ENCODE peak calls at places on chromosomes 11 and 22, in ten cellular contexts. N, S, E, A, Y, G, P, H, K and I are unnamed samples.

GRCh38 chr11:64173616-64174355 is 7.9 kb upstream of the MACROD1 start:
- DNase-seq in N (no peak), S (no peak), E (no peak), A (no peak), Y (peak; percentile 42), G (no peak), P (no peak), H (peak; percentile 24), K (no peak), I (no peak)

GRCh38 chr22:41271787-41272186 is 14.2 kb downstream of the RANGAP1 start:
- DNase-seq in N (no peak), S (no peak), E (no peak), A (no peak), Y (no peak), G (no peak), P (no peak), H (no peak), K (no peak), I (no peak)

GRCh38 chr22:30607300-30607930 is 441 bp downstream of the TCN2 start:
- DNase-seq in N (no peak), S (no peak), E (no peak), A (no peak), Y (no peak), G (no peak), P (no peak), H (no peak), K (no peak), I (no peak)

GRCh38 chr11:120024046-120024445 is 113.9 kb downstream of the TRIM29 start:
- DNase-seq in N (no peak), S (no peak), E (no peak), A (no peak), Y (no peak), G (no peak), P (no peak), H (no peak), K (no peak), I (no peak)

GRCh38 chr11:10125522-10126133 is 168.4 kb downstream of the SBF2 start:
- DNase-seq in N (no peak), S (no peak), E (no peak), A (no peak), Y (no peak), G (no peak), P (no peak), H (peak; percentile 58), K (no peak), I (no peak)

GRCh38 chr11:125082611-125083311 is 19.7 kb downstream of the SLC37A2 start:
- DNase-seq in N (no peak), S (no peak), E (no peak), A (no peak), Y (no peak), G (no peak), P (no peak), H (peak; percentile 81), K (peak; percentile 81), I (no peak)

GRCh38 chr11:44531116-44531504 is 34.4 kb upstream of the CD82 start:
- DNase-seq in N (no peak), S (no peak), E (no peak), A (no peak), Y (no peak), G (no peak), P (no peak), H (no peak), K (no peak), I (no peak)

GRCh38 chr11:45089251-45089650 is 57.2 kb upstream of the PRDM11 start:
- DNase-seq in N (peak; percentile 64), S (peak; percentile 68), E (no peak), A (no peak), Y (no peak), G (peak; percentile 81), P (peak; percentile 79), H (peak; percentile 99), K (peak; percentile 96), I (peak; percentile 88)

GRCh38 chr11:134401825-134402809 is 9.9 kb downstream of the B3GAT1 start:
- DNase-seq in N (no peak), S (no peak), E (no peak), A (no peak), Y (no peak), G (no peak), P (no peak), H (no peak), K (no peak), I (no peak)

GRCh38 chr11:57493507-57494503 is 21.7 kb downstream of the SLC43A1 start:
- DNase-seq in N (no peak), S (no peak), E (no peak), A (peak; percentile 48), Y (peak; percentile 35), G (peak; percentile 68), P (no peak), H (no peak), K (no peak), I (no peak)

GRCh38 chr22:20536590-20537324 is 29.3 kb downstream of the MED15 start:
- DNase-seq in N (no peak), S (no peak), E (no peak), A (no peak), Y (no peak), G (no peak), P (peak; percentile 67), H (no peak), K (no peak), I (no peak)

GRCh38 chr11:129368889-129369672 is 6.6 kb upstream of the BARX2 start:
- DNase-seq in N (no peak), S (no peak), E (no peak), A (no peak), Y (peak; percentile 12), G (no peak), P (no peak), H (no peak), K (no peak), I (no peak)

GRCh38 chr11:34238966-34239365 is 118.8 kb downstream of the ABTB2 start:
- DNase-seq in N (no peak), S (no peak), E (no peak), A (no peak), Y (no peak), G (no peak), P (no peak), H (peak; percentile 33), K (no peak), I (no peak)

GRCh38 chr22:37803636-37804371 is 3.9 kb upstream of the GCAT start:
- DNase-seq in N (no peak), S (no peak), E (no peak), A (no peak), Y (no peak), G (peak; percentile 46), P (no peak), H (no peak), K (no peak), I (no peak)
- H3K27me3 ChIP-seq in N (no peaks in the 10 kb centered on the region), S (no peaks in the 10 kb centered on the region), E (peaks cover 6% of the 10 kb centered on the region), A (peaks cover 18% of the 10 kb centered on the region), Y (no peaks in the 10 kb centered on the region), G (no peaks in the 10 kb centered on the region), P (no peaks in the 10 kb centered on the region), H (no peaks in the 10 kb centered on the region), K (no peaks in the 10 kb centered on the region), I (no peaks in the 10 kb centered on the region)

GRCh38 chr11:36313073-36313472 is 17.0 kb downstream of the PRR5L start:
- DNase-seq in N (no peak), S (no peak), E (no peak), A (no peak), Y (no peak), G (no peak), P (no peak), H (no peak), K (no peak), I (no peak)

GRCh38 chr11:36316049-36316448 is 20.0 kb downstream of the PRR5L start:
- DNase-seq in N (no peak), S (no peak), E (no peak), A (no peak), Y (no peak), G (no peak), P (no peak), H (no peak), K (no peak), I (no peak)

GRCh38 chr11:36311926-36312592 is 16.0 kb downstream of the PRR5L start:
- DNase-seq in N (no peak), S (no peak), E (no peak), A (no peak), Y (no peak), G (no peak), P (no peak), H (peak; percentile 52), K (no peak), I (no peak)

GRCh38 chr11:36312593-36312990 is 16.5 kb downstream of the PRR5L start:
- DNase-seq in N (no peak), S (peak; percentile 69), E (no peak), A (no peak), Y (no peak), G (peak; percentile 38), P (no peak), H (peak; percentile 89), K (no peak), I (no peak)

GRCh38 chr11:36313750-36314500 is 17.8 kb downstream of the PRR5L start:
- DNase-seq in N (no peak), S (no peak), E (no peak), A (no peak), Y (no peak), G (no peak), P (no peak), H (no peak), K (no peak), I (no peak)
- H3K27me3 ChIP-seq in N (no peaks in the 10 kb centered on the region), S (peaks cover 13% of the 10 kb centered on the region), E (peaks cover 15% of the 10 kb centered on the region), A (no peaks in the 10 kb centered on the region), Y (peaks cover 49% of the 10 kb centered on the region), G (no peaks in the 10 kb centered on the region), P (no peaks in the 10 kb centered on the region), H (no peaks in the 10 kb centered on the region), K (no peaks in the 10 kb centered on the region), I (peaks cover 4% of the 10 kb centered on the region)

GRCh38 chr11:20276661-20277000 is 86.9 kb upstream of the HTATIP2 start:
- DNase-seq in N (no peak), S (no peak), E (no peak), A (peak; percentile 65), Y (no peak), G (no peak), P (no peak), H (no peak), K (no peak), I (no peak)
- H3K27me3 ChIP-seq in N (no peaks in the 10 kb centered on the region), S (peaks cover 11% of the 10 kb centered on the region), E (peaks cover 20% of the 10 kb centered on the region), A (peaks cover 90% of the 10 kb centered on the region), Y (no peaks in the 10 kb centered on the region), G (no peaks in the 10 kb centered on the region), P (no peaks in the 10 kb centered on the region), H (peaks cover 2% of the 10 kb centered on the region), K (peaks cover 3% of the 10 kb centered on the region), I (no peaks in the 10 kb centered on the region)

GRCh38 chr11:31808721-31809542 is 2.2 kb downstream of the PAX6 start:
- DNase-seq in N (no peak), S (no peak), E (no peak), A (no peak), Y (no peak), G (no peak), P (no peak), H (peak; percentile 32), K (no peak), I (no peak)

GRCh38 chr11:31809857-31810778 is 1.0 kb downstream of the PAX6 start:
- DNase-seq in N (no peak), S (no peak), E (no peak), A (no peak), Y (peak; percentile 92), G (no peak), P (no peak), H (peak; percentile 52), K (peak; percentile 34), I (no peak)

GRCh38 chr11:31808268-31808667 is 2.9 kb downstream of the PAX6 start:
- DNase-seq in N (no peak), S (no peak), E (no peak), A (no peak), Y (no peak), G (no peak), P (no peak), H (peak; percentile 18), K (no peak), I (no peak)

GRCh38 chr11:31810779-31811647 is at the start of gene PAX6:
- DNase-seq in N (no peak), S (no peak), E (no peak), A (peak; percentile 97), Y (peak; percentile 100), G (no peak), P (no peak), H (peak; percentile 100), K (peak; percentile 67), I (no peak)

GRCh38 chr11:31809543-31809856 is 1.6 kb downstream of the PAX6 start:
- DNase-seq in N (no peak), S (no peak), E (no peak), A (no peak), Y (no peak), G (no peak), P (no peak), H (peak; percentile 23), K (no peak), I (no peak)
- H3K27me3 ChIP-seq in N (peaks cover 41% of the 10 kb centered on the region), S (peaks cover 97% of the 10 kb centered on the region), E (peaks cover 100% of the 10 kb centered on the region), A (peaks cover 5% of the 10 kb centered on the region), Y (peaks cover 94% of the 10 kb centered on the region), G (no peaks in the 10 kb centered on the region), P (peaks cover 88% of the 10 kb centered on the region), H (peaks cover 88% of the 10 kb centered on the region), K (peaks cover 92% of the 10 kb centered on the region), I (peaks cover 7% of the 10 kb centered on the region)